ENCODE peak calls at places on chromosomes 13 and 19, in ten cellular contexts. B is uterus, I is endothelial cell of umbilical vein, E is heart left ventricle, P is A549, G is testis, U is HCT116, N is thyroid gland, R is sigmoid colon, T is body of pancreas. V is an unnamed sample.

GRCh38 chr13:111955412-111955769 is 111.6 kb upstream of the SOX1 start:
- DNase-seq in B (no peak), I (no peak), E (no peak), P (no peak), G (no peak), U (no peak), N (no peak), R (no peak), T (no peak), V (no peak)

GRCh38 chr13:114074671-114075315 is 57.6 kb downstream of the RASA3 start:
- DNase-seq in B (peak), I (no peak), E (peak), P (no peak), G (no peak), U (no peak), N (no peak), R (peak), T (no peak), V (no peak)

GRCh38 chr13:31920301-31920818 is 111.2 kb upstream of the FRY start:
- DNase-seq in B (no peak), I (no peak), E (no peak), P (no peak), G (no peak), U (no peak), N (no peak), R (no peak), T (no peak), V (no peak)

GRCh38 chr13:105196052-105196451 is 1339.4 kb downstream of the EFNB2 start:
- DNase-seq in B (no peak), I (peak), E (no peak), P (no peak), G (no peak), U (no peak), N (no peak), R (no peak), T (no peak), V (no peak)

GRCh38 chr13:113938246-113938645 is 35.6 kb downstream of the C13orf46 start:
- DNase-seq in B (peak), I (no peak), E (no peak), P (no peak), G (no peak), U (no peak), N (no peak), R (no peak), T (no peak), V (no peak)

GRCh38 chr19:52522555-52522954 is 4.9 kb upstream of the ZNF808 start:
- DNase-seq in B (no peak), I (no peak), E (no peak), P (no peak), G (peak), U (no peak), N (no peak), R (no peak), T (no peak), V (no peak)

GRCh38 chr19:54190503-54190941 is 586 bp upstream of the TSEN34 start:
- DNase-seq in B (peak), I (peak), E (peak), P (peak), G (peak), U (peak), N (peak), R (peak), T (peak), V (peak)

GRCh38 chr19:35446194-35446593 is 1.9 kb upstream of the FFAR2 start:
- DNase-seq in B (no peak), I (no peak), E (no peak), P (no peak), G (no peak), U (no peak), N (no peak), R (no peak), T (no peak), V (no peak)

GRCh38 chr13:102597029-102598015 is 536 bp downstream of the TPP2 start:
- DNase-seq in B (peak), I (peak), E (no peak), P (no peak), G (peak), U (no peak), N (peak), R (peak), T (no peak), V (peak)

GRCh38 chr13:98570929-98571372 is 6.0 kb downstream of the STK24 start:
- DNase-seq in B (peak), I (peak), E (no peak), P (no peak), G (peak), U (peak), N (peak), R (no peak), T (no peak), V (no peak)

GRCh38 chr19:40575326-40575725 is 1.3 kb upstream of the SHKBP1 start:
- DNase-seq in B (no peak), I (no peak), E (no peak), P (no peak), G (no peak), U (no peak), N (no peak), R (no peak), T (no peak), V (no peak)

GRCh38 chr19:47419037-47419783 is at the start of gene MEIS3:
- DNase-seq in B (peak), I (no peak), E (no peak), P (no peak), G (no peak), U (no peak), N (no peak), R (no peak), T (no peak), V (no peak)

GRCh38 chr13:97140611-97141010 is 81.5 kb upstream of the MBNL2 start:
- DNase-seq in B (no peak), I (no peak), E (no peak), P (no peak), G (peak), U (no peak), N (no peak), R (no peak), T (no peak), V (no peak)

GRCh38 chr13:95623141-95623540 is 21.4 kb downstream of the DZIP1 start:
- DNase-seq in B (no peak), I (no peak), E (no peak), P (no peak), G (no peak), U (no peak), N (no peak), R (no peak), T (no peak), V (no peak)

GRCh38 chr19:17671906-17672305 is 16.2 kb downstream of the UNC13A start:
- DNase-seq in B (no peak), I (peak), E (no peak), P (no peak), G (peak), U (peak), N (no peak), R (no peak), T (no peak), V (peak)

GRCh38 chr19:31506102-31506501 is 156.9 kb upstream of the TSHZ3 start:
- DNase-seq in B (no peak), I (no peak), E (no peak), P (no peak), G (no peak), U (no peak), N (no peak), R (no peak), T (no peak), V (no peak)

GRCh38 chr19:31502536-31503170 is 153.4 kb upstream of the TSHZ3 start:
- DNase-seq in B (no peak), I (no peak), E (no peak), P (no peak), G (no peak), U (no peak), N (no peak), R (no peak), T (no peak), V (no peak)

GRCh38 chr19:31503211-31503610 is 154.0 kb upstream of the TSHZ3 start:
- DNase-seq in B (no peak), I (no peak), E (no peak), P (no peak), G (no peak), U (no peak), N (no peak), R (no peak), T (no peak), V (no peak)

GRCh38 chr19:31504221-31504620 is 155.0 kb upstream of the TSHZ3 start:
- DNase-seq in B (no peak), I (no peak), E (no peak), P (no peak), G (no peak), U (no peak), N (no peak), R (no peak), T (no peak), V (no peak)

GRCh38 chr19:31505596-31505910 is 156.3 kb upstream of the TSHZ3 start:
- DNase-seq in B (no peak), I (no peak), E (no peak), P (no peak), G (no peak), U (no peak), N (no peak), R (no peak), T (no peak), V (no peak)
- TF ChIP-seq POLR2A in B (no peak), I (no peak), E (no peak), P (no peak), G (no peak), U (no peak), N (no peak), R (no peak), T (no peak), V (no peak)

DNA sequence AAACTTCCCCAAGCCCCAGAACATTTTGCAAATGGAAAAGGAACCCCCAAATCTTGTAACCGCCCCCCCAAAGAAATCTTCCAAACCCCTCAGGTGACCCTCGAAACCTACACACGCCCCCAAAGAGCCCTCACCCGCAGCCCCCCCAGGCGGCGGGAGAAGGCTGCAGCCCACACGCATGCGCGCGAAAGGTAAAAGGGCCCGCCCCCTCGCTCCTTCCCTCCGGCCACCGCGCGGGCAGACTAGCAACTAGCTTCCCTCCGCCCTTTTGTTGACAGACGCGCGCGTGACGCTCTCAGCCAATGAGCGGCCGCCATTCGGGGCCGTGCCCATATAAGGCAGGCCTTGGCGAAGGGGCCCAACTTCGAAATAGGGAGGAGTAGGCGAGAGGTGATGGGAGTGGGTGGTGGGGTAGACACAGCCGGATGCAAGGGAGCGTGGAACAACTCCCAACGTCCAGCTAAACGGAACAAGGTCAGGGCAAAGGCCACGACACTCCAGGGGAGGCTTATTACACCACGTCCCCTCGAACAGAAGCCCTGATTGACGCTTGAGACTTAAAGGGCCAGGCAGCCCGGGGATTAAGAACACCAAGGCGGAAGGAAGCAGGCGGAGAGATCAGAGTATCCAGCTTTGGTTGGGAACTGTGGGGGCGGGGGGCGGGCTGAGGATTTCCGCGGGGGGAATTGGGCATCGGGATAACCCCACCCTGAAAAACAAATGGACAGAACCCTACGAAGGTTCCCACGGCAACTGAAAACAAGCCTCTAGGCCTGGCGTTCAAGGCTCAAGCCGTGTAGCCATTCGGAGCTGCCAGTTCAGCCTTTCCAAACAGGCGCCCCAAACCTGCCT is 13.3 kb downstream of the FBXO46 start:
- DNase-seq in B (peak), I (peak), E (peak), P (peak), G (peak), U (peak), N (peak), R (peak), T (peak), V (peak)
- TF ChIP-seq POLR2A in B (peak), I (no peak), E (no peak), P (peak), G (no peak), U (no peak), N (no peak), R (peak), T (peak), V (peak)

GRCh38 chr19:10256970-10257615 is 5.1 kb downstream of the MRPL4 start:
- DNase-seq in B (no peak), I (no peak), E (no peak), P (no peak), G (no peak), U (no peak), N (no peak), R (no peak), T (no peak), V (no peak)

GRCh38 chr19:10258080-10258710 is 6.2 kb downstream of the MRPL4 start:
- DNase-seq in B (no peak), I (no peak), E (no peak), P (no peak), G (no peak), U (no peak), N (no peak), R (no peak), T (no peak), V (no peak)

GRCh38 chr19:10259162-10259905 is 7.3 kb downstream of the MRPL4 start:
- DNase-seq in B (peak), I (peak), E (peak), P (no peak), G (peak), U (peak), N (peak), R (peak), T (peak), V (peak)

GRCh38 chr19:10262771-10263170 is 8.1 kb upstream of the ICAM1 start:
- DNase-seq in B (no peak), I (no peak), E (no peak), P (no peak), G (no peak), U (no peak), N (no peak), R (no peak), T (no peak), V (no peak)

GRCh38 chr19:10260141-10260584 is 8.1 kb downstream of the MRPL4 start:
- DNase-seq in B (no peak), I (no peak), E (no peak), P (no peak), G (no peak), U (peak), N (peak), R (no peak), T (no peak), V (no peak)
- TF ChIP-seq POLR2A in B (no peak), I (no peak), E (no peak), P (no peak), G (no peak), U (no peak), N (no peak), R (no peak), T (no peak), V (no peak)

DNA sequence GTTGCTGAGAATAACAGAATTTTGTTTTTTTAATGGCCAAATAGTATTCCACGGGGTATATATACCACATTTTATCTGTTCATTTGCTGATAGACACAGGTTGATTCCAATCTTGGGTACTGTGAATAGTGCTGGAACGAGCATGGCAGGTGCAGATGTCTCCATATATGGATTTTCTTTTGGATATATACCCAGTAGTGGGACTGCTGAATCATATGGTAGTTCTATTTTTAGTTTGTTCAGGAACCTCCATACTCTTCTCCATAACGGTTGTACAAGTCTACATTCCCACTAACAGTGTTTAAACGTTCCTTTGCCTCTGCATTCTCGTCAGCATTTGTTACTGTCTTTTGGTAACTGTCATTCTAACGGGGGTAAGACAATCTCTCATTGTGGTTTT is 17.3 kb downstream of the ANKRD10 start:
- DNase-seq in B (no peak), I (no peak), E (no peak), P (no peak), G (no peak), U (no peak), N (no peak), R (no peak), T (no peak), V (no peak)
- TF ChIP-seq POLR2A in B (no peak), I (no peak), E (no peak), P (no peak), G (no peak), U (no peak), N (no peak), R (no peak), T (no peak), V (no peak)

GRCh38 chr13:40206241-40207109 is 460.0 kb downstream of the FOXO1 start:
- DNase-seq in B (no peak), I (peak), E (no peak), P (no peak), G (no peak), U (no peak), N (no peak), R (no peak), T (peak), V (no peak)
- TF ChIP-seq POLR2A in B (no peak), I (no peak), E (no peak), P (no peak), G (no peak), U (no peak), N (no peak), R (no peak), T (peak), V (no peak)

DNA sequence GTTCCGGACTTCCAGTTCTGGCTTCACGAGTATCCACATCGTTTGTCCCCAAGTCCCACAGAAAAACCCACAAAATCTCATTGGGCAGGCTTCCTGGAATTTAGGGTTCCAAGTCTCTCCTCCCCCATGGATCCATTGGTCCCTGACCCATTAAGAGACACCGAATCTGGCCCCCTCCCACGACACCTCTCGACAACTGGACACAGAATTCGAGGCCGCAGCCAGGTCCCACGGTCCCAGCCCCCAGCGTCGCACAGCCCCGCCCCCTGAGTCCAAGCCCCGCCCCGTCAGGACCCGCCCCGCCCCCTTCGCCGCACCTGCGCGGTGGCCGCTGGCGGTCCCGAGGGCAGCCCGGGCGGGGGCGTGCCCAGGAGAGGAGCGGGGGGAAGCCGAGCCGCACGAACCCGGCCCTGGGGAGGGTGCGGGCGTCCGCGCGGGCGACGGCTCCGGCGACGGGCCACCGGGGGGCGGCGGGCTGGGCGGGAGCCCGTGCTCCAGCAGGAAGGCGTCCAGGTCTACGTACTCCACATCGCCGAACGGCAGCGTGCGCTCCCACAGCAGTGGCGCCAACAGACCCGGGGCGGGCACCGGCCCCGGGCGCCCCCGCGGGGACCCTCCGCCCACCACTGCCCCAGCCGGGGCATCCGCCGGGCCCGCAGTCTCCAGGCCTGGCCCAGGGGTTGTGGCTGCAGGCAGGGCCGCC is 1.8 kb downstream of the DBP start:
- DNase-seq in B (peak), I (peak), E (peak), P (peak), G (peak), U (no peak), N (peak), R (peak), T (peak), V (peak)
- TF ChIP-seq POLR2A in B (peak), I (no peak), E (no peak), P (peak), G (peak), U (peak), N (no peak), R (peak), T (peak), V (no peak)